ENCODE peak calls at places on chromosomes 7 and 10, in six cellular contexts. M, J, O, N, S and T are unnamed samples.

GRCh38 chr10:56082169-56082568 is 278.9 kb downstream of the ZWINT start:
- DNase-seq in J (no peak), N (no peak), O (no peak), M (no peak), S (no peak), T (no peak)

GRCh38 chr7:73810991-73811360 is 19.8 kb upstream of the CLDN4 start:
- DNase-seq in J (no peak), M (no peak), S (no peak), N (no peak), O (no peak), T (no peak)

GRCh38 chr10:77898323-77899079 is 28.1 kb downstream of the DLG5 start:
- DNase-seq in J (no peak), N (no peak), M (no peak), O (no peak), S (peak; percentile 98), T (no peak)

GRCh38 chr10:91614254-91614624 is 18.6 kb downstream of the PPP1R3C start:
- DNase-seq in N (peak; percentile 74), J (peak; percentile 74), S (no peak), O (no peak), M (no peak), T (peak; percentile 99)

GRCh38 chr10:130018253-130018652 is 54.2 kb upstream of the EBF3 start:
- DNase-seq in M (peak; percentile 12), O (no peak), N (peak; percentile 30), J (no peak), S (peak; percentile 85), T (peak; percentile 53)

GRCh38 chr10:66627156-66627555 is 298.7 kb upstream of the LRRTM3 start:
- DNase-seq in J (no peak), S (peak; percentile 57), M (peak; percentile 50), O (no peak), N (peak; percentile 1), T (no peak)

GRCh38 chr7:4769753-4770152 is 5.7 kb upstream of the AP5Z1 start:
- DNase-seq in O (no peak), S (no peak), N (peak; percentile 59), J (peak; percentile 54), M (no peak), T (peak; percentile 5)

GRCh38 chr7:44460325-44460724 is 30.1 kb downstream of the NUDCD3 start:
- DNase-seq in S (no peak), O (no peak), J (no peak), M (no peak), N (no peak), T (no peak)

GRCh38 chr10:132335189-132336063 is 3.4 kb downstream of the LRRC27 start:
- DNase-seq in O (no peak), N (no peak), S (no peak), J (no peak), M (peak; percentile 16), T (no peak)

GRCh38 chr7:139725077-139725476 is 52.7 kb downstream of the HIPK2 start:
- DNase-seq in M (no peak), J (peak; percentile 74), N (peak; percentile 78), O (no peak), S (no peak), T (peak; percentile 81)

GRCh38 chr7:7581531-7582179 is 15.0 kb downstream of the MIOS start:
- DNase-seq in S (no peak), N (no peak), O (no peak), M (no peak), J (no peak), T (no peak)

GRCh38 chr7:56046728-56047445 is 4.4 kb downstream of the PSPH start:
- DNase-seq in M (peak; percentile 74), O (no peak), N (peak; percentile 95), J (peak; percentile 95), S (no peak), T (peak; percentile 94)

GRCh38 chr10:121498071-121498470 is 100.2 kb downstream of the FGFR2 start:
- DNase-seq in N (no peak), S (no peak), J (no peak), O (no peak), M (no peak), T (no peak)
- TF ChIP-seq CTCF in N (no peak), S (no peak), J (no peak), O (no peak), M (no peak), T (no peak)

GRCh38 chr7:152669758-152670157 is 6.2 kb downstream of the XRCC2 start:
- DNase-seq in S (no peak), J (no peak), N (no peak), O (no peak), M (no peak), T (no peak)

GRCh38 chr7:152675761-152676636 is at the start of gene XRCC2:
- DNase-seq in M (peak; percentile 93), J (peak; percentile 94), O (peak; percentile 91), N (peak; percentile 91), S (peak; percentile 98), T (peak; percentile 84)

GRCh38 chr7:152674860-152675760 is 831 bp downstream of the XRCC2 start:
- DNase-seq in M (peak; percentile 43), S (peak; percentile 18), N (peak; percentile 40), J (peak; percentile 48), O (no peak), T (peak; percentile 2)

GRCh38 chr7:152672626-152673025 is 3.3 kb downstream of the XRCC2 start:
- DNase-seq in M (no peak), O (no peak), N (no peak), J (no peak), S (no peak), T (no peak)

DNA sequence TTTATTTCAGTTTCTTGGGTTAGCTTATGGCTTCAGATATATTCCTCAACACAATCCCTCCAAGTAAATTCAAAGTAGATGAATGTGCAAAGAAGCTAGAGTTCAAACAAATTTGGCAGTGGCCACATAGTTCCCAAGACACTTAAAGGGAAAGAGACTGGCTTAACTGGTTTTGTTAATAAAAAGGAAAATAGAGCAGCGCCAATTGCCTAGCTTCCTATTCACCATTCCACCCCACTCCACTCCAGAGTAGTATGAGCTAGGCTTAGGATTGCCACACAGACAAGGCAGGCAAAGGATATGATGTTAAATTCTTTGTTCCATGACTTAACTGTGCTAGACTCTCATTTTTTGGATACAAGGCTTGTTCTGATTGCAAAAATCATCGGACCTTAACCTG is 2.0 kb downstream of the XRCC2 start:
- DNase-seq in O (no peak), M (no peak), S (no peak), N (no peak), J (no peak), T (no peak)
- TF ChIP-seq CTCF in O (no peak), M (no peak), S (no peak), N (no peak), J (no peak), T (no peak)

GRCh38 chr7:21980921-21981320 is 35.2 kb upstream of the CDCA7L start:
- DNase-seq in J (no peak), M (no peak), S (no peak), O (no peak), N (no peak), T (no peak)

GRCh38 chr7:21986101-21986500 is 40.4 kb upstream of the CDCA7L start:
- DNase-seq in J (no peak), M (no peak), S (no peak), O (no peak), N (no peak), T (no peak)

GRCh38 chr7:21981524-21981923 is 35.8 kb upstream of the CDCA7L start:
- DNase-seq in O (no peak), S (no peak), N (no peak), J (no peak), M (no peak), T (no peak)

DNA sequence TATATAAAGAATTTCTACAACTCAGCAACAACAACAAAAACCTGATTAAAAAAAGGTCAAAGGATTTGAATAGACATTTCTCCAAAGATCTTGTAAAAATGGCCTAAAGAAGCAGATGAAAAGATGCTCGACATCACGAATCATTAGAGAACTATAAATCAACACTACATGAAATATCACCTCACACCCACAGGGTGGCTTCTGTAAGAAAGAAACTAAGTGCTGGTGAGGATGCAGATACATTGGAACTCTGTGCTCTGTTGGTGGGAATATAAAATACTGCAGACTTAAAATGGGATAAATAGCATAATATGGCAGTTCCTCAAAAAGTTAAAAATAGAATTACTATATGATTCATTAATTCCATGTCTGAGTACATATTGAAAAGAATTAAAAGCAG is 38.3 kb upstream of the CDCA7L start:
- DNase-seq in S (no peak), O (no peak), M (no peak), N (no peak), J (no peak), T (no peak)
- TF ChIP-seq CTCF in S (no peak), O (no peak), M (no peak), N (no peak), J (no peak), T (no peak)

GRCh38 chr10:70272925-70273316 is 10.9 kb downstream of the NPFFR1 start:
- DNase-seq in M (peak; percentile 37), O (no peak), N (peak; percentile 44), S (peak; percentile 58), J (peak; percentile 45), T (peak; percentile 15)
- TF ChIP-seq CTCF in M (peak; percentile 46), O (peak; percentile 56), N (peak; percentile 57), S (peak; percentile 57), J (peak; percentile 48), T (peak; percentile 60)

DNA sequence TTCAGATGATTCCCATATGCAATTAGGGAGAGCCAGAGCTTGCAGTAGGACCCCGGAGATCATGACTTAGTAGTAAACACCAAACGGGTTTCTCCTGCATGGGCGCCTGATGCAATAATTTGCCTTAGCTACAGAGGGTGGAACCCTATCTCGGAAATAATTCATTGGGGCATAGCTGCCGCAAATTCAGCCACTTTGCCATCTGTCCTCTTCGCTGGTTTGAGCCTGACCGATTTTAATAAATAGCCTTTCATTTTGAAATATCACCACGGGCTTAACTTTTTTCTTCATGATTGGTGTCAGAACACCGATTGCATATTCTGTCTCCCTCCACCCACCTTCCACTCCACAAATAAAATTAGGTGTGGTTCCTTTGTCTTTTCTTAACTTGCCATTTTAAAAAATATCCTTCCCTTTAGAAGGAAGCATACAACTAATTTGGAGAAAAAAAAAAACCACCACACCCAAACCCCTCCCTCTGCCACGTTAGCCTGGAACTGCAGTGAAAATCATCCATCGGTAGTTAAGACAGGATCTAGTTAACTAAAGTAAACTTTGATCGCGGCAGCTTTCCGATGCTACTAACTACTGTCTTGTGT is 1.5 kb downstream of the GARS1 start:
- DNase-seq in M (peak; percentile 30), N (peak; percentile 46), O (no peak), S (peak; percentile 41), J (peak; percentile 44), T (peak; percentile 65)
- TF ChIP-seq CTCF in M (no peak), N (peak; percentile 8), O (no peak), S (no peak), J (no peak), T (peak; percentile 11)

GRCh38 chr7:152336754-152337368 is 98.9 kb downstream of the KMT2C start:
- DNase-seq in S (peak; percentile 21), M (peak; percentile 71), O (no peak), J (peak; percentile 40), N (peak; percentile 52), T (peak; percentile 56)
- TF ChIP-seq CTCF in S (peak; percentile 64), M (peak; percentile 70), O (peak; percentile 55), J (peak; percentile 42), N (peak; percentile 47), T (peak; percentile 64)

DNA sequence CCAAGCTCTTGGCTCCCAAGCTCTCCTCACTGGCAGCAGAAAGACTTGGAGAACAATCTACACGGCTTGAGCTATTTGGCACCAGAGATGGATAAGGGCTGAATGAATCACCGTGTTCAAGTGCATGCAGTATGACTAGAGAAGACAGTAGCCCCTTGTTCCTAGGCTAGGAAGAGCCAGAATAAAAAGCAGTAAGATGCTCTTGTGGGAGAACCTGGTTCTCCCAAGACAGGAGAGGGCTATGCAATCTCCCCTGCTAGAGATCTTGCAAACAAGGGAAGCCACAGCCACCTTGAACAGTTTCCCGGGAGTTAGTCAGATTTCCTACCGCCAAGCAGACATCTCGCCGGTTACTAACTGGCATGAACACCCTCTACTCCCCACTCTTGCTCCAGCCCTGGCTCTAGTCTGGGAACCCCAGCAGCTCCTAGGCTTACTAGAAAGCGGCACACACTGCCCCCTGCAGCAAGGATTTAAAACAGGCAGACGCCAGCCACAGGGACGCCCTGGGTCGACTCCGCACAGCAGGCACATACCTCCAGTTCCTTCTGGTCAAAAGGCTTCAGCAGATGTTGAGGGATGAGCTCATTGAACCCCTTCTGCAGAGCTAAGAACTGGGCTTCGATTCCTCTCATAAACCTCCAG is 107.3 kb downstream of the SMURF1 start:
- DNase-seq in S (no peak), N (peak; percentile 44), O (peak; percentile 50), M (peak; percentile 50), J (peak; percentile 56), T (peak; percentile 87)
- TF ChIP-seq CTCF in S (no peak), N (peak; percentile 47), O (peak; percentile 29), M (peak; percentile 33), J (peak; percentile 42), T (peak; percentile 66)